ENCODE peak calls at places on chromosomes 2 and 18, in four cellular contexts. One of them, this sample, is unnamed.

GRCh38 chr2:105541189-105542050 is 142.6 kb upstream of the FHL2 start:
- DNase-seq in activated gamma-delta T cell treated with Interleukin-2 at 50 U/mL for 16 hours: no peak
- DNase-seq in H9: no peak
- DNase-seq in cortex of kidney: no peak
- DNase-seq in this sample: no peak

GRCh38 chr2:137969418-137969765 is 5.1 kb downstream of the HNMT start:
- DNase-seq in activated gamma-delta T cell treated with Interleukin-2 at 50 U/mL for 16 hours: no peak
- DNase-seq in H9: no peak
- DNase-seq in cortex of kidney: no peak
- DNase-seq in this sample: no peak

GRCh38 chr2:164178835-164179470 is 442.3 kb downstream of the GRB14 start:
- DNase-seq in activated gamma-delta T cell treated with Interleukin-2 at 50 U/mL for 16 hours: no peak
- DNase-seq in H9: no peak
- DNase-seq in cortex of kidney: no peak
- DNase-seq in this sample: no peak

GRCh38 chr2:6879011-6879410 is 1.4 kb downstream of the RSAD2 start:
- DNase-seq in activated gamma-delta T cell treated with Interleukin-2 at 50 U/mL for 16 hours: no peak
- DNase-seq in H9: no peak
- DNase-seq in cortex of kidney: no peak
- DNase-seq in this sample: no peak

GRCh38 chr2:78778756-78779510 is 246.6 kb upstream of the REG3G start:
- DNase-seq in activated gamma-delta T cell treated with Interleukin-2 at 50 U/mL for 16 hours: no peak
- DNase-seq in H9: no peak
- DNase-seq in cortex of kidney: no peak
- DNase-seq in this sample: no peak

GRCh38 chr2:178418426-178418825 is 32.5 kb downstream of the PRKRA start:
- DNase-seq in activated gamma-delta T cell treated with Interleukin-2 at 50 U/mL for 16 hours: no peak
- DNase-seq in H9: no peak
- DNase-seq in cortex of kidney: no peak
- DNase-seq in this sample: no peak

GRCh38 chr2:219559156-219559915 is 12.0 kb downstream of the OBSL1 start:
- DNase-seq in activated gamma-delta T cell treated with Interleukin-2 at 50 U/mL for 16 hours: no peak
- DNase-seq in H9: no peak
- DNase-seq in cortex of kidney: no peak
- DNase-seq in this sample: no peak

GRCh38 chr2:68185541-68186164 is 28.0 kb downstream of the PNO1 start:
- DNase-seq in activated gamma-delta T cell treated with Interleukin-2 at 50 U/mL for 16 hours: peak
- DNase-seq in H9: peak
- DNase-seq in cortex of kidney: no peak
- DNase-seq in this sample: peak

GRCh38 chr2:216492951-216493685 is 5.5 kb upstream of the RPL37A start:
- DNase-seq in activated gamma-delta T cell treated with Interleukin-2 at 50 U/mL for 16 hours: no peak
- DNase-seq in H9: no peak
- DNase-seq in cortex of kidney: no peak
- DNase-seq in this sample: no peak

GRCh38 chr2:50614056-50614455 is 417.9 kb downstream of the NRXN1 start:
- DNase-seq in activated gamma-delta T cell treated with Interleukin-2 at 50 U/mL for 16 hours: no peak
- DNase-seq in H9: no peak
- DNase-seq in cortex of kidney: no peak
- DNase-seq in this sample: no peak

GRCh38 chr2:65436169-65436824 is 3.9 kb upstream of the SPRED2 start:
- DNase-seq in activated gamma-delta T cell treated with Interleukin-2 at 50 U/mL for 16 hours: peak
- DNase-seq in H9: peak
- DNase-seq in cortex of kidney: peak
- DNase-seq in this sample: no peak

GRCh38 chr2:127626175-127626574 is 19.8 kb upstream of the GPR17 start:
- DNase-seq in activated gamma-delta T cell treated with Interleukin-2 at 50 U/mL for 16 hours: no peak
- DNase-seq in H9: no peak
- DNase-seq in cortex of kidney: no peak
- DNase-seq in this sample: no peak

GRCh38 chr2:85133751-85134254 is 611 bp downstream of the TCF7L1 start:
- DNase-seq in activated gamma-delta T cell treated with Interleukin-2 at 50 U/mL for 16 hours: no peak
- DNase-seq in H9: no peak
- DNase-seq in cortex of kidney: no peak
- DNase-seq in this sample: peak

GRCh38 chr18:76404345-76404831 is 90.7 kb downstream of the ZNF516 start:
- DNase-seq in activated gamma-delta T cell treated with Interleukin-2 at 50 U/mL for 16 hours: no peak
- DNase-seq in H9: no peak
- DNase-seq in cortex of kidney: no peak
- DNase-seq in this sample: no peak

GRCh38 chr2:18432999-18433398 is 127.5 kb downstream of the RDH14 start:
- DNase-seq in activated gamma-delta T cell treated with Interleukin-2 at 50 U/mL for 16 hours: no peak
- DNase-seq in H9: no peak
- DNase-seq in cortex of kidney: no peak
- DNase-seq in this sample: no peak

GRCh38 chr2:241007111-241007510 is 8.7 kb downstream of the SNED1 start:
- DNase-seq in activated gamma-delta T cell treated with Interleukin-2 at 50 U/mL for 16 hours: no peak
- DNase-seq in H9: no peak
- DNase-seq in cortex of kidney: no peak
- DNase-seq in this sample: no peak

GRCh38 chr2:235507928-235508327 is 14.1 kb downstream of the AGAP1 start:
- DNase-seq in activated gamma-delta T cell treated with Interleukin-2 at 50 U/mL for 16 hours: no peak
- DNase-seq in H9: no peak
- DNase-seq in cortex of kidney: no peak
- DNase-seq in this sample: no peak

GRCh38 chr2:108917078-108917440 is 72.0 kb downstream of the EDAR start:
- DNase-seq in activated gamma-delta T cell treated with Interleukin-2 at 50 U/mL for 16 hours: no peak
- DNase-seq in H9: peak
- DNase-seq in cortex of kidney: no peak
- DNase-seq in this sample: no peak

GRCh38 chr2:226578373-226578772 is 221.2 kb downstream of the IRS1 start:
- DNase-seq in activated gamma-delta T cell treated with Interleukin-2 at 50 U/mL for 16 hours: no peak
- DNase-seq in H9: no peak
- DNase-seq in cortex of kidney: no peak
- DNase-seq in this sample: no peak

GRCh38 chr2:46045888-46046287 is 251.3 kb upstream of the EPAS1 start:
- DNase-seq in activated gamma-delta T cell treated with Interleukin-2 at 50 U/mL for 16 hours: no peak
- DNase-seq in H9: no peak
- DNase-seq in cortex of kidney: no peak
- DNase-seq in this sample: no peak

GRCh38 chr2:78757191-78757590 is 268.3 kb upstream of the REG3G start:
- DNase-seq in activated gamma-delta T cell treated with Interleukin-2 at 50 U/mL for 16 hours: no peak
- DNase-seq in H9: no peak
- DNase-seq in cortex of kidney: no peak
- DNase-seq in this sample: no peak

GRCh38 chr2:189526936-189527654 is 53.5 kb downstream of the SLC40A1 start:
- DNase-seq in activated gamma-delta T cell treated with Interleukin-2 at 50 U/mL for 16 hours: no peak
- DNase-seq in H9: no peak
- DNase-seq in cortex of kidney: no peak
- DNase-seq in this sample: no peak

GRCh38 chr2:5690718-5691658 is 1.2 kb upstream of the SOX11 start:
- DNase-seq in activated gamma-delta T cell treated with Interleukin-2 at 50 U/mL for 16 hours: no peak
- DNase-seq in H9: peak
- DNase-seq in cortex of kidney: no peak
- DNase-seq in this sample: no peak

GRCh38 chr2:239806758-239807434 is 218.2 kb downstream of the NDUFA10 start:
- DNase-seq in activated gamma-delta T cell treated with Interleukin-2 at 50 U/mL for 16 hours: no peak
- DNase-seq in H9: peak
- DNase-seq in cortex of kidney: no peak
- DNase-seq in this sample: no peak

GRCh38 chr2:133819906-133820305 is 251.6 kb upstream of the NCKAP5 start:
- DNase-seq in activated gamma-delta T cell treated with Interleukin-2 at 50 U/mL for 16 hours: no peak
- DNase-seq in H9: no peak
- DNase-seq in cortex of kidney: no peak
- DNase-seq in this sample: no peak

GRCh38 chr2:715847-716573 is 38.8 kb upstream of the TMEM18 start:
- DNase-seq in activated gamma-delta T cell treated with Interleukin-2 at 50 U/mL for 16 hours: no peak
- DNase-seq in H9: no peak
- DNase-seq in cortex of kidney: no peak
- DNase-seq in this sample: no peak

GRCh38 chr18:9708882-9709877 is 1.1 kb downstream of the RAB31 start:
- DNase-seq in activated gamma-delta T cell treated with Interleukin-2 at 50 U/mL for 16 hours: no peak
- DNase-seq in H9: peak
- DNase-seq in cortex of kidney: no peak
- DNase-seq in this sample: no peak

This sample was measured in naive thymus-derived CD4-positive, alpha-beta T cell.